ENCODE peak calls at places on chromosome 6, in nine cellular contexts. Z, L, Y, F, T, H, Q, I and E are unnamed samples.
A peak's percentile ranks its signal among the peaks of the same experiment; 100 is the strongest.

GRCh38 chr6:120230008-120230407 is 880.4 kb upstream of the MAN1A1 start:
- DNase-seq in Z (no peak), L (no peak), Y (no peak), F (no peak), T (no peak), H (no peak), Q (no peak), I (no peak), E (no peak)

GRCh38 chr6:44263357-44264100 is 1.8 kb downstream of the NFKBIE start:
- DNase-seq in Z (no peak), L (no peak), Y (no peak), F (no peak), T (peak; percentile 84), H (peak; percentile 71), Q (no peak), I (peak; percentile 55), E (peak; percentile 47)

GRCh38 chr6:142773859-142774258 is 171.1 kb downstream of the HIVEP2 start:
- DNase-seq in Z (no peak), L (no peak), Y (no peak), F (no peak), T (no peak), H (no peak), Q (no peak), I (no peak), E (no peak)

GRCh38 chr6:148497256-148497655 is 154.6 kb downstream of the SASH1 start:
- DNase-seq in Z (no peak), L (no peak), Y (no peak), F (no peak), T (peak; percentile 30), H (peak; percentile 92), Q (no peak), I (peak; percentile 53), E (no peak)

GRCh38 chr6:46468611-46469010 is 22.6 kb downstream of the RCAN2 start:
- DNase-seq in Z (no peak), L (no peak), Y (no peak), F (no peak), T (no peak), H (no peak), Q (no peak), I (no peak), E (no peak)

GRCh38 chr6:52000064-52000463 is 87.3 kb downstream of the PKHD1 start:
- DNase-seq in Z (no peak), L (no peak), Y (no peak), F (no peak), T (no peak), H (no peak), Q (no peak), I (no peak), E (no peak)

GRCh38 chr6:38688579-38689087 is 14.3 kb downstream of the GLO1 start:
- DNase-seq in Z (no peak), L (no peak), Y (no peak), F (peak; percentile 41), T (no peak), H (no peak), Q (no peak), I (no peak), E (no peak)

GRCh38 chr6:28725890-28726348 is 197.9 kb downstream of the TRIM27 start:
- DNase-seq in Z (no peak), L (no peak), Y (no peak), F (no peak), T (peak; percentile 76), H (peak; percentile 64), Q (no peak), I (no peak), E (no peak)

GRCh38 chr6:108961985-108962384 is 113.8 kb downstream of the ARMC2 start:
- DNase-seq in Z (no peak), L (no peak), Y (no peak), F (no peak), T (no peak), H (peak; percentile 66), Q (no peak), I (peak; percentile 90), E (peak; percentile 13)

GRCh38 chr6:36577298-36577697 is 16.9 kb upstream of the SRSF3 start:
- DNase-seq in Z (no peak), L (no peak), Y (no peak), F (no peak), T (peak; percentile 98), H (peak; percentile 97), Q (peak; percentile 91), I (peak; percentile 58), E (peak; percentile 93)

GRCh38 chr6:83708546-83708969 is 343 bp downstream of the SNAP91 start:
- DNase-seq in Z (peak; percentile 25), L (peak; percentile 63), Y (no peak), F (no peak), T (no peak), H (peak; percentile 8), Q (peak; percentile 4), I (peak; percentile 4), E (no peak)

GRCh38 chr6:137776256-137776655 is 90.8 kb upstream of the TNFAIP3 start:
- DNase-seq in Z (no peak), L (no peak), Y (no peak), F (no peak), T (no peak), H (no peak), Q (no peak), I (no peak), E (no peak)

GRCh38 chr6:36874016-36874442 is 574 bp downstream of the PPIL1 start:
- DNase-seq in Z (no peak), L (peak; percentile 65), Y (no peak), F (peak; percentile 25), T (peak; percentile 10), H (no peak), Q (no peak), I (peak; percentile 39), E (no peak)

GRCh38 chr6:42820509-42821340 is 38.9 kb downstream of the BICRAL start:
- DNase-seq in Z (no peak), L (no peak), Y (no peak), F (no peak), T (no peak), H (no peak), Q (no peak), I (no peak), E (no peak)

GRCh38 chr6:15026832-15027231 is 219.0 kb upstream of the JARID2 start:
- DNase-seq in Z (peak; percentile 46), L (no peak), Y (no peak), F (peak; percentile 99), T (peak; percentile 47), H (peak; percentile 18), Q (no peak), I (peak; percentile 17), E (no peak)

GRCh38 chr6:53312355-53312754 is 36.4 kb downstream of the ELOVL5 start:
- DNase-seq in Z (no peak), L (no peak), Y (no peak), F (no peak), T (no peak), H (peak; percentile 51), Q (no peak), I (no peak), E (no peak)

GRCh38 chr6:99605074-99605726 is 1.4 kb upstream of the PRDM13 start:
- DNase-seq in Z (no peak), L (no peak), Y (no peak), F (no peak), T (no peak), H (no peak), Q (no peak), I (no peak), E (no peak)

GRCh38 chr6:118968416-118968815 is 33.5 kb upstream of the MCM9 start:
- DNase-seq in Z (no peak), L (no peak), Y (no peak), F (no peak), T (peak; percentile 16), H (peak; percentile 4), Q (no peak), I (peak; percentile 50), E (no peak)

GRCh38 chr6:110113989-110114388 is 65.5 kb downstream of the WASF1 start:
- DNase-seq in Z (no peak), L (no peak), Y (no peak), F (peak; percentile 10), T (no peak), H (no peak), Q (no peak), I (no peak), E (no peak)

GRCh38 chr6:7138921-7139358 is 31.2 kb downstream of the RREB1 start:
- DNase-seq in Z (peak; percentile 82), L (no peak), Y (no peak), F (peak; percentile 99), T (no peak), H (no peak), Q (no peak), I (no peak), E (no peak)

GRCh38 chr6:149842331-149842730 is 21.8 kb downstream of the LRP11 start:
- DNase-seq in Z (no peak), L (no peak), Y (no peak), F (no peak), T (no peak), H (no peak), Q (no peak), I (no peak), E (no peak)

GRCh38 chr6:44256291-44257006 is 879 bp downstream of the SLC35B2 start:
- DNase-seq in Z (no peak), L (no peak), Y (no peak), F (no peak), T (no peak), H (no peak), Q (no peak), I (no peak), E (no peak)

GRCh38 chr6:47334334-47334733 is 24.6 kb upstream of the TNFRSF21 start:
- DNase-seq in Z (no peak), L (no peak), Y (no peak), F (no peak), T (no peak), H (no peak), Q (no peak), I (no peak), E (no peak)

GRCh38 chr6:113172531-113172966 is 684.6 kb upstream of the MARCKS start:
- DNase-seq in Z (peak; percentile 52), L (no peak), Y (no peak), F (peak; percentile 89), T (peak; percentile 5), H (no peak), Q (no peak), I (peak; percentile 52), E (no peak)

GRCh38 chr6:89483111-89483720 is 50.3 kb downstream of the ANKRD6 start:
- DNase-seq in Z (no peak), L (no peak), Y (no peak), F (peak; percentile 47), T (no peak), H (no peak), Q (no peak), I (peak; percentile 11), E (no peak)

GRCh38 chr6:14354919-14355572 is 237.5 kb downstream of the CD83 start:
- DNase-seq in Z (no peak), L (no peak), Y (no peak), F (no peak), T (peak; percentile 88), H (peak; percentile 80), Q (no peak), I (peak; percentile 84), E (peak; percentile 47)

GRCh38 chr6:75376347-75377024 is 91.9 kb upstream of the TMEM30A start:
- DNase-seq in Z (no peak), L (no peak), Y (no peak), F (no peak), T (peak; percentile 42), H (peak; percentile 80), Q (peak; percentile 34), I (peak; percentile 64), E (peak; percentile 57)

GRCh38 chr6:4402477-4402976 is 267.2 kb upstream of the ECI2 start:
- DNase-seq in Z (no peak), L (no peak), Y (no peak), F (no peak), T (peak; percentile 85), H (peak; percentile 86), Q (peak; percentile 56), I (peak; percentile 92), E (no peak)

GRCh38 chr6:21053612-21054011 is 519.4 kb downstream of the CDKAL1 start:
- DNase-seq in Z (no peak), L (no peak), Y (no peak), F (no peak), T (peak; percentile 3), H (peak; percentile 26), Q (no peak), I (peak; percentile 44), E (no peak)

GRCh38 chr6:151036869-151037680 is 171.6 kb downstream of the MTHFD1L start:
- DNase-seq in Z (no peak), L (no peak), Y (no peak), F (no peak), T (peak; percentile 68), H (no peak), Q (no peak), I (no peak), E (no peak)

GRCh38 chr6:108164537-108164814 is 1.3 kb upstream of the NR2E1 start:
- DNase-seq in Z (no peak), L (no peak), Y (no peak), F (no peak), T (no peak), H (no peak), Q (no peak), I (no peak), E (no peak)